ENCODE peak calls at places on chromosomes 6 and 20, in five cellular contexts. O is body of pancreas, P is breast epithelium, U is OCI-LY7, C is left ventricle myocardium inferior. Z is an unnamed sample. For H3K36me3, the result is how much of the 10 kb centered on the place peaks cover.

GRCh38 chr20:1664911-1665310 is 7.3 kb upstream of the SIRPG start:
- DNase-seq in C (no peak), O (no peak), P (no peak), U (no peak), Z (no peak)

GRCh38 chr6:80767808-80768207 is 661.3 kb downstream of the BCKDHB start:
- DNase-seq in O (no peak), P (no peak), C (peak), U (no peak), Z (no peak)

GRCh38 chr6:135088818-135089809 is 34.5 kb upstream of the HBS1L start:
- DNase-seq in P (no peak), U (peak), C (no peak), O (no peak), Z (no peak)

GRCh38 chr6:5357486-5357885 is 96.2 kb downstream of the FARS2 start:
- DNase-seq in C (no peak), P (no peak), O (no peak), U (no peak), Z (no peak)

GRCh38 chr6:43759157-43759925 is 10.7 kb upstream of the VEGFA start:
- DNase-seq in C (peak), O (no peak), U (no peak), P (no peak), Z (no peak)

GRCh38 chr20:54488442-54488841 is 13.0 kb downstream of the DOK5 start:
- DNase-seq in O (no peak), U (no peak), C (no peak), P (no peak), Z (no peak)

GRCh38 chr6:31122803-31123706 is 2.8 kb upstream of the CDSN start:
- DNase-seq in U (no peak), P (peak), O (peak), C (peak), Z (no peak)

GRCh38 chr20:33154252-33154651 is 13.7 kb upstream of the BPIFA2 start:
- DNase-seq in O (no peak), P (no peak), U (no peak), C (no peak), Z (no peak)

GRCh38 chr6:155123520-155123919 is 128.4 kb downstream of the TIAM2 start:
- DNase-seq in C (no peak), O (no peak), U (no peak), P (no peak), Z (no peak)

GRCh38 chr6:155125916-155126315 is 130.8 kb downstream of the TIAM2 start:
- DNase-seq in U (no peak), C (no peak), O (no peak), P (no peak), Z (no peak)

GRCh38 chr6:155122199-155122950 is 127.3 kb downstream of the TIAM2 start:
- DNase-seq in P (no peak), C (no peak), U (no peak), O (no peak), Z (no peak)

GRCh38 chr6:155120034-155120433 is 124.9 kb downstream of the TIAM2 start:
- DNase-seq in P (no peak), C (no peak), O (no peak), U (no peak), Z (peak)

GRCh38 chr6:155121699-155122098 is 126.6 kb downstream of the TIAM2 start:
- DNase-seq in O (no peak), P (no peak), U (no peak), C (no peak), Z (peak)
- H3K27ac ChIP-seq in O (no peak), P (no peak), U (no peak), C (no peak), Z (peak)

GRCh38 chr6:36479256-36479655 is 36.5 kb downstream of the KCTD20 start:
- DNase-seq in C (no peak), U (no peak), P (no peak), O (no peak), Z (no peak)

DNA sequence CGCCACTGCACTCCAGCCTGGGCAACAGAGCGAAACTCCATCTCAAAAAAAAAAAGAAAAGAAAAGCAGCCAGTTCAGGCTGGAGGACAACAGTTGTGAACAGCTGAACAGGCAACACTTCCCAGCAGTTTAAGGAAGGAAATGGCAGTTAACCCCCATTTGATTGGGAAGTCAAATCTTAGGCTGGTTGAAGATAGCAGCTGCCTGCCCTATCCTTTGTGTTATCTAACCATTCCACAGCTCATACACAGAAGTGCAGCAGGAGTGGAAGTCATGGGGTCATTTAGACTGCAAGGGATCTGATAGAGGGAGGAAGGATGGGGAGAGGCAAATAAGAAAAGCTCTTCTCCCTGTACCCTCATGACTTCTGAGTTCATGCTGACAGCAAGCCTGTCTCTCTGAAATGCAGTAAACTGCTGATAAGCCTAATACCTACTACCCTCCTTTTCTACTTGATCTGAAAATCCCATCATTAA is 35.3 kb downstream of the KCTD20 start:
- DNase-seq in P (no peak), C (no peak), U (no peak), O (no peak), Z (no peak)
- H3K36me3 ChIP-seq in P (under half), C (half or more), U (half or more), O (under half), Z (half or more)

DNA sequence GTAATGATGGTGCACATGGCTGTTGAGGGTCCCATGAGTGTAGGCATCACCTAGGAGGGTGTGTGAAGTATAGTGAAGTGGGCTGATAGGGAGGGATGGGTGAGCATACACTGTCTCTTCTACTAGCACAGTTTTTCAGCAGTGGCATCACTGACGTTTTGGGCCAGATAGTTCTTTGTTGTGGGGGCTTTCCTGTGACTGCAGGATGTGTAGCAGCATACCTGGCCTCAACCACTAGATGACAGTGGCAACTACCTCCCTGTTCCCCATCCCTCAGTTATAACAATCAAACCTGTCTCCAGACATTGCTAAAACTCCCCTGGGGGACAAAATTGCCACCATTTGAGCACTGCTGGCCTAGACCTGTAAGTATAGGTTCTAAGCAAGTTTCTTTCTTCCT is 239.0 kb downstream of the FOXC1 start:
- DNase-seq in P (no peak), U (no peak), O (no peak), C (no peak), Z (no peak)
- TF ChIP-seq CTCF in P (no peak), U (no peak), O (no peak), C (no peak), Z (peak)

DNA sequence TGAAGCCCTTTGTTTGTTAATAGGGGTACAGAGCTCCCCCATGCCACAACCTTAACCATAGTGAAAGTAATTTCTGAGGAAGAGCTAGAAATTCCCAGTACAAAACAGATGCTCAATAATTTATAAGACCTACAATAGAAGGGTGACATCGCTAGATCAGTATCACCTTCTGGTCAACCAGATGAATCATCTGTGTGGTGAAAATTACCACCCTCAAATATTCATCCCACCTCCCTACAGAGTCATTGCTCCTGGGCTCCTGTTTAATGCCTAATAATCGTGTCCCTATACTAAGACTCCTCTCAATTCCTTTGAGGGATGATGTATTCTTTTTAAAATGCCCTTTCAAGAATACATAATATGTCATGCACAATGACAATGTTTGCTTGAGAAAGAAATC is 10.8 kb upstream of the ADGRF5 start:
- DNase-seq in P (no peak), C (no peak), U (no peak), O (no peak), Z (no peak)
- H3K27ac ChIP-seq in P (peak), C (peak), U (no peak), O (no peak), Z (no peak)

GRCh38 chr20:43973231-43973630 is 58.6 kb downstream of the TOX2 start:
- DNase-seq in O (no peak), C (no peak), U (no peak), P (no peak), Z (no peak)
- H3K36me3 ChIP-seq in O (under half), C (under half), U (under half), P (under half), Z (under half)

DNA sequence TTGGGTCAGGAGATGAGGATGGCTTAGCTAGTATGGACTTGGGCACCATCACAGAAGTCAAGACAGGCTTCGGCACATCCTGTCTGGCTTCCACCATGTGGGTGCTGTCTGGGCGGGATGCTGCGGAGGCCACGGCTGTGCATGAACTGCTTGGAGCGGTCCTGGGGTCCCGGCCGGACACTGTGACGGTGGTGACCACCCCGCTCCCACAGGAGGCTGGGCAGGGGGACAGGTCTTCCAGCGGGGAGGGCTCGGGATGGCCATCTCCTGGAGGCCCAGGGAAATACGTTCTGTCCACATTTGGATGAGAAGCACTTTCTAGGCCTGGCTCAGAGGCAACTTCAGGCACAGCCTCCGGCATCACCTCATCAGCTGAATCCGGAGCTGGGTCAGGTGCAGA is 32.1 kb upstream of the TCFL5 start:
- DNase-seq in O (no peak), P (no peak), C (peak), U (no peak), Z (peak)
- TF ChIP-seq CTCF in O (no peak), P (no peak), C (no peak), U (no peak), Z (peak)

GRCh38 chr6:149130093-149130872 is 187.2 kb upstream of the TAB2 start:
- DNase-seq in C (no peak), O (peak), U (no peak), P (peak), Z (no peak)

GRCh38 chr6:149128489-149129145 is 188.9 kb upstream of the TAB2 start:
- DNase-seq in U (peak), P (no peak), O (no peak), C (peak), Z (no peak)

GRCh38 chr6:149131891-149132290 is 185.6 kb upstream of the TAB2 start:
- DNase-seq in P (no peak), C (no peak), U (no peak), O (no peak), Z (no peak)

GRCh38 chr6:149127212-149127611 is 190.3 kb upstream of the TAB2 start:
- DNase-seq in O (no peak), P (no peak), C (no peak), U (no peak), Z (no peak)

DNA sequence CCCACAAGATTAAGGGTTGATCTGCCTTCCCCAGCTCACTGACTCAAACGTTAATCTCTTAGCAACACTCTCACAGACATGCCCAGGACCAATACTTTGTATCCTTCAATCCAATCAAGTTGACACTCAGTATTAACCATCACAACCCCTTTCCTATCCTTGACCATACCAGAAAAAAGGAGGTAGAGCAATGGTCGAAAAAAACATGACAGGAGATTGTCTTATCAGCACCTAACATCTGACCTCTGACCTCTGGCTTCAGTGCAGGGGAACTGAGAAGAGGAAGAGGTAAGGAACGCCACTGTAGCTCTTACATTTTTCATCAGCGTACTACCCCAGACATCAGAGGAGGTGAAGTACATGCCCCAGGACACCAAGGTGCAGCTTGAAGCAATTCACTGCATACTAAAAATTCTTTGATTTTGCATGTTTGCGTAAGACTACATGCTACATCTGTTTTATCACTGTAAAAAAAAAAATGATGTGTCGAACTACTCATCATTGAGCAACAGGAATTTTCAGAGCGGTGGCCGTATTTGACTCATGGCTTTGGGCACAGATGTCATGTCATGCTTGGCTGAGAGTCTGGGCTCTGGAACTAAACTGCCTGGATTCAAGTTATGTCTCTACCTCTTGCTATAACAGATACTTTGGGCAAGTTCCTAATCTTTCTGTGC is 188.0 kb upstream of the TAB2 start:
- DNase-seq in P (no peak), U (no peak), O (no peak), C (no peak), Z (peak)
- H3K27ac ChIP-seq in P (no peak), U (no peak), O (peak), C (peak), Z (no peak)

GRCh38 chr6:25103603-25104002 is 167.8 kb upstream of the RIPOR2 start:
- DNase-seq in O (no peak), C (no peak), P (no peak), U (no peak), Z (no peak)

GRCh38 chr6:25107218-25107617 is 171.5 kb upstream of the RIPOR2 start:
- DNase-seq in O (no peak), P (no peak), C (no peak), U (peak), Z (no peak)

GRCh38 chr6:25100288-25100687 is 164.5 kb upstream of the RIPOR2 start:
- DNase-seq in O (no peak), P (no peak), U (no peak), C (no peak), Z (no peak)

DNA sequence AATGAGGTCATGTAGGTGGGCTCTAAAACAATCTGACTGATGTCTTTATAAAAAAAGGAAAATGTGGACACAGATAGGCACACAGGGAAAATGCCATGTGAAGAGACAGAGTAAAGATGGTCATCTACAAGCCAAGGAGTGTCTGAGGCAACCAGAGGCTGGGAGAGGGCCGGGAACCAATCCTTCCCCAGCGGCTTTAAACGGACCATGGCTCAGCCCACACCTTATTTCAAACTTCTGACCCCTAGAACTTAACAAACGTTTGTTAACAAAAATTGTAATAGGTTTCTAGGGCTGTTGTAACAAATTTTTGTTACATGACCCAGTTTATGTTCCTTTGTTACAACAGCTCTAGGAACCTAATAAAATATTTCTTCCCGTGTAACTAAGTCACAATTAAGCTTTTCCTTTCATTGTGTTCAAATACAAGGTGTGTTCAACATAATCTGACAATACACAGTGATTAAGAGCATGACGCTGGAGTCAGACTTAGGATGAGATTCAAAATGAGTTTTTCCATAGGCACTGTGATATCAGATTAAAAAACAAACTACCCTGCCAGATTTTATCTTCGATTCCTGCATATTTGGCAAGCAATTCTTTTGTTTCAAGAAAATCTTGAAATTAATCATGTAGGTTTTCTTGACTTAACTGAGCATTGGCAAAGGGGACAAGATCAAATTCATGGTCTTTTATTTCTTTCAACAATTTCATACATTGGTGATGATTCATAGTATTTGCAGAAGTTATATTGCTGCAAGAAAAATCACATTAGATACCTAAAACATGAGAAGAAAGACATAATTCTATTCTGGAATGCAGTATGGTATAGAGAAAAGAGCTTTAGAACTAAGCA is 169.5 kb upstream of the RIPOR2 start:
- DNase-seq in C (no peak), P (no peak), U (no peak), O (no peak), Z (no peak)
- H3K36me3 ChIP-seq in C (half or more), P (under half), U (under half), O (under half), Z (under half)

GRCh38 chr6:131226465-131226864 is 91.2 kb downstream of the AKAP7 start:
- DNase-seq in C (no peak), O (no peak), U (no peak), P (no peak), Z (no peak)

GRCh38 chr6:131225959-131226358 is 90.7 kb downstream of the AKAP7 start:
- DNase-seq in O (no peak), P (no peak), U (no peak), C (no peak), Z (no peak)

GRCh38 chr6:131225127-131225526 is 89.9 kb downstream of the AKAP7 start:
- DNase-seq in U (no peak), C (no peak), O (no peak), P (no peak), Z (no peak)

DNA sequence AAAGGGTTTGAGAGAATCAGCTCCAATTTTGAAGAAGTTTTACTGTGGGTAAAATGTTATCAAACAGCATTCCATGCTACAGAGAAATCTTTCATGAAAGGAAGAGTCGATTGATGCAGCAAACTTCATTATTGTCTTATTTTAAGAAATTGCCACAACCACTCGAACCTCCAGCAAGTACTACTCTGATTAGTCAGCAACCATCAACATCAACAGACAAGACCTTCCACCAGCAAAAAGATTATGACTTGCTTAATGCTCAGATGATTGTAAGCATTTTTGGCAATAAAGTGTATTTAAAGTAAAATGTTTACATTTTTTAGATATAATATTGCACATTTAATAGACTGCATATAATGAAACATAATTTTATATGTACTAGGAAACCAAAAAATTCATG is 87.5 kb downstream of the AKAP7 start:
- DNase-seq in U (no peak), P (no peak), C (no peak), O (no peak), Z (no peak)
- TF ChIP-seq CTCF in U (no peak), P (no peak), C (no peak), O (no peak), Z (no peak)